ENCODE peak calls at places on chromosomes 1 and 21, in six cellular contexts. One of them, this sample, is unnamed.

GRCh38 chr1:207308451-207309190 is 12.9 kb upstream of the CD55 start:
- DNase-seq in GM23338: no peak
- DNase-seq in H9: no peak
- DNase-seq in esophagus squamous epithelium: no peak
- DNase-seq in omental fat pad: no peak
- DNase-seq in hepatocyte: no peak
- DNase-seq in this sample: no peak

GRCh38 chr1:209364716-209365115 is 218.8 kb upstream of the CAMK1G start:
- DNase-seq in GM23338: no peak
- DNase-seq in H9: no peak
- DNase-seq in esophagus squamous epithelium: no peak
- DNase-seq in omental fat pad: no peak
- DNase-seq in hepatocyte: no peak
- DNase-seq in this sample: no peak

GRCh38 chr21:46421756-46422555 is 36.7 kb upstream of the DIP2A start:
- DNase-seq in GM23338: no peak
- DNase-seq in H9: no peak
- DNase-seq in esophagus squamous epithelium: no peak
- DNase-seq in omental fat pad: no peak
- DNase-seq in hepatocyte: no peak
- DNase-seq in this sample: no peak

GRCh38 chr1:7388488-7389185 is 382.5 kb upstream of the VAMP3 start:
- DNase-seq in GM23338: no peak
- DNase-seq in H9: peak; percentile 28
- DNase-seq in esophagus squamous epithelium: no peak
- DNase-seq in omental fat pad: no peak
- DNase-seq in hepatocyte: no peak
- DNase-seq in this sample: no peak

GRCh38 chr1:168348146-168348709 is 67.6 kb downstream of the TBX19 start:
- DNase-seq in GM23338: peak; percentile 11
- DNase-seq in H9: no peak
- DNase-seq in esophagus squamous epithelium: no peak
- DNase-seq in omental fat pad: no peak
- DNase-seq in hepatocyte: no peak
- DNase-seq in this sample: no peak

GRCh38 chr1:41435570-41436178 is 48.8 kb downstream of the EDN2 start:
- DNase-seq in GM23338: peak; percentile 72
- DNase-seq in H9: peak; percentile 78
- DNase-seq in esophagus squamous epithelium: no peak
- DNase-seq in omental fat pad: no peak
- DNase-seq in hepatocyte: peak; percentile 71
- DNase-seq in this sample: peak; percentile 66

GRCh38 chr1:223771814-223772770 is 59.8 kb downstream of the CAPN2 start:
- DNase-seq in GM23338: peak; percentile 64
- DNase-seq in H9: peak; percentile 71
- DNase-seq in esophagus squamous epithelium: no peak
- DNase-seq in omental fat pad: peak; percentile 61
- DNase-seq in hepatocyte: peak; percentile 81
- DNase-seq in this sample: no peak

GRCh38 chr1:94274561-94274960 is 37.2 kb upstream of the ARHGAP29 start:
- DNase-seq in GM23338: no peak
- DNase-seq in H9: no peak
- DNase-seq in esophagus squamous epithelium: no peak
- DNase-seq in omental fat pad: no peak
- DNase-seq in hepatocyte: no peak
- DNase-seq in this sample: no peak

GRCh38 chr1:209241481-209241880 is 342.0 kb upstream of the CAMK1G start:
- DNase-seq in GM23338: no peak
- DNase-seq in H9: no peak
- DNase-seq in esophagus squamous epithelium: no peak
- DNase-seq in omental fat pad: no peak
- DNase-seq in hepatocyte: peak; percentile 27
- DNase-seq in this sample: no peak

GRCh38 chr1:27455166-27455811 is 34.7 kb downstream of the WASF2 start:
- DNase-seq in GM23338: no peak
- DNase-seq in H9: no peak
- DNase-seq in esophagus squamous epithelium: no peak
- DNase-seq in omental fat pad: no peak
- DNase-seq in hepatocyte: peak; percentile 38
- DNase-seq in this sample: no peak

GRCh38 chr1:150575518-150576366 is 3.7 kb downstream of the MCL1 start:
- DNase-seq in GM23338: peak; percentile 5
- DNase-seq in H9: no peak
- DNase-seq in esophagus squamous epithelium: no peak
- DNase-seq in omental fat pad: no peak
- DNase-seq in hepatocyte: peak; percentile 13
- DNase-seq in this sample: no peak

GRCh38 chr1:34642679-34643078 is 112.2 kb upstream of the GJB5 start:
- DNase-seq in GM23338: peak; percentile 62
- DNase-seq in H9: peak; percentile 54
- DNase-seq in esophagus squamous epithelium: no peak
- DNase-seq in omental fat pad: no peak
- DNase-seq in hepatocyte: no peak
- DNase-seq in this sample: no peak
- TF ChIP-seq CTCF in GM23338: peak; percentile 56
- TF ChIP-seq CTCF in H9: peak; percentile 71
- TF ChIP-seq CTCF in esophagus squamous epithelium: no peak
- TF ChIP-seq CTCF in omental fat pad: no peak
- TF ChIP-seq CTCF in hepatocyte: no peak
- TF ChIP-seq CTCF in this sample: peak; percentile 24

DNA sequence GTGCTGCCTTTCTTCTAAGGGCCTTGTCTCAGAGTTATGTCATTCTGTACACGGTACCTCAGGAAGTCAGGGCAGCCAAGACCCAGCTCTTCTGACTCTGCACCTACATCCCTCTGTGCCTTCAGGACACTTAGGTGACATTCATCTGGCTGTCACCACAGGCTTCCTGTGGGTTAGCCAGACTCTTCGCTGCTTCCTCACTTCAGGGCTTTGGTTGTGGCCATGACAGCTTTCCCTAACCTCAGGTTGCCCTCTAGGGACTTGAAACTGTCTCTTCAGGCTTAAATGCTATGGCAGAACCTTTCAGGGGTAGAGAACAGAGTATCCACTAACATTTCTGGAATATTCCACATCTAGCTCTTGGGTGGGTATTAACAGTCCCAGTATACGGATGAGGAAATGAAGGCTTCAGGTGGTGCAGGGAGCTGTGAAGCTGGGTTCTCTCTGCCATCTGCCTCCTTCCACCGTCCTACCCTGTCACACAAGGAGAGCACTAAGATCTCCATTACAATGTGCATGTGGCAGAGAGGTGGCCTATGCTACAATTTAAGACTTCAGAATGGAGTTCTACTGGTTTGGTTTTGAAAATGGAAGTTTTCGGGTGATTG is 9.9 kb downstream of the TSSK3 start:
- DNase-seq in GM23338: no peak
- DNase-seq in H9: no peak
- DNase-seq in esophagus squamous epithelium: no peak
- DNase-seq in omental fat pad: no peak
- DNase-seq in hepatocyte: no peak
- DNase-seq in this sample: no peak
- TF ChIP-seq CTCF in GM23338: no peak
- TF ChIP-seq CTCF in H9: peak; percentile 18
- TF ChIP-seq CTCF in esophagus squamous epithelium: no peak
- TF ChIP-seq CTCF in omental fat pad: no peak
- TF ChIP-seq CTCF in hepatocyte: no peak
- TF ChIP-seq CTCF in this sample: no peak

DNA sequence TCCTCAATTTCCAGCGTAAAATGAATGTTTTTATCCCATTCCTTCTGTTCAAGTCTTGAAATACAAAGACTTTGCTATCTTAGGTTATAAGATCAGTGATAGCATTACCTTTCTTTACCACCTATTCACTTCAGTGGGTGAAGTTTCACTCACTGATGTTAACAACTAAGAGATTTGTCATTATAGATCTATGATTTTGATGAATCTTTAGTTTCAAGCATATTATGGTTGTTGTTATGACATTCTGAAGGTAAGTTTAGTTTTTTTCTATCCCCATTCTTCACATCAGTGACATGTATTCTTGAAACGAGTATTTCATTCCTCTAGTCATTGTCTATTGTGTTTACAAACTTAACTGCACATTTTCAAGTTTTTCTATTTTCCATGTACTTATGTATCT is 182.5 kb downstream of the ATP6V1G3 start:
- DNase-seq in GM23338: no peak
- DNase-seq in H9: no peak
- DNase-seq in esophagus squamous epithelium: no peak
- DNase-seq in omental fat pad: no peak
- DNase-seq in hepatocyte: no peak
- DNase-seq in this sample: no peak
- TF ChIP-seq CTCF in GM23338: no peak
- TF ChIP-seq CTCF in H9: no peak
- TF ChIP-seq CTCF in esophagus squamous epithelium: no peak
- TF ChIP-seq CTCF in omental fat pad: no peak
- TF ChIP-seq CTCF in hepatocyte: no peak
- TF ChIP-seq CTCF in this sample: no peak

DNA sequence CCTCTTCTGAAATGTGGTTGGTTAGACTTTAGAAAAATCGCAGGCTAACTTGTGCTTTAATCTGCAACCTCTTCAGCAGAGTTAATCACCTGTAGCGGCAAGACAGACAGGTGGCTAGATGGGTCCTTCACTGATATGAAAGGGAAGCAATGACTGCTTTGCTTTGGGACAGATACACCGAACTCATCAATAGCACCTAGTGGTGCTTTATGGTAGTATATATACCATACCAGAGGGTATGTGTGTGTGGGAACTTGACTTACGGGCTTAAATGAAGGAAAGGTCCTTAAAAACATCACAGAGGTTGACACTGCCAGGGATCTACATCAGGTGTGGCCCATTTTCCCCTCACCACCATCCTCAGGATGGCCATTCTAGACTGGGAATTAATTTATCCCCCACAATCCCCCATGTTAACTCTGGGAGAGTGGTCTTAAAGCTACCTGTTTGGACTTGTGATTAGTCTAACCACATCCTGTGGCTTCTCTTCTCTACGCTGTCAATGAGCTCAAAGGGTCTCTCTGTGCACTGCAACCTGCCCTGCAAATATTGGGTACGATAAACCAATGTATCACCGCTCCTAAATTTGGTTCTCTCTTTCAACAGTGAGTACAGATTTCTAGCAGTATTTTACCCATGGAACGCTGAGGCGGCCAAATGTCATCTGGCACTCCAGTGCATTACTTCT is 162.7 kb downstream of the SIPA1L2 start:
- DNase-seq in GM23338: peak; percentile 36
- DNase-seq in H9: no peak
- DNase-seq in esophagus squamous epithelium: no peak
- DNase-seq in omental fat pad: no peak
- DNase-seq in hepatocyte: no peak
- DNase-seq in this sample: no peak
- TF ChIP-seq CTCF in GM23338: peak; percentile 34
- TF ChIP-seq CTCF in H9: peak; percentile 44
- TF ChIP-seq CTCF in esophagus squamous epithelium: no peak
- TF ChIP-seq CTCF in omental fat pad: no peak
- TF ChIP-seq CTCF in hepatocyte: no peak
- TF ChIP-seq CTCF in this sample: no peak

GRCh38 chr1:20596106-20596505 is 7.2 kb downstream of the CDA start:
- DNase-seq in GM23338: no peak
- DNase-seq in H9: no peak
- DNase-seq in esophagus squamous epithelium: no peak
- DNase-seq in omental fat pad: no peak
- DNase-seq in hepatocyte: no peak
- DNase-seq in this sample: no peak
- TF ChIP-seq CTCF in GM23338: no peak
- TF ChIP-seq CTCF in H9: no peak
- TF ChIP-seq CTCF in esophagus squamous epithelium: no peak
- TF ChIP-seq CTCF in omental fat pad: no peak
- TF ChIP-seq CTCF in hepatocyte: no peak
- TF ChIP-seq CTCF in this sample: no peak

DNA sequence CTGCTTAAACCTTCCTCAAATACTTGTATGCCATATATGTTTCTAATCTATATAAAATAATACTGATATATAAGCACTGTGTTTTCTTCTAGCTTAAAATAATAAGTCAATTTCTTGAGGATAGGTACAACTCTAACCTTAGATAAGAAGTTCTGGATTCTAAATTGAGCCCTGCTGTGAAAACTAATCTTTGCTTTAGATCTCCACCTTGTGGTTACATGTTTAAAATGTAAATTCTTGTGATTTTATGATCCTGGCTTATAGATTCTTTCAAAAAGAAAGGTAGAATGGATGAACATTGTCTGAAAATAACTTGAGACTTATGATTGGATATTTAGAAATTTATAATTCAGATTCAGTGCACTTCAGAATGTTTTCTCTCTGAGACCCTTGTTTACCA is 38.9 kb upstream of the HMCN1 start:
- DNase-seq in GM23338: peak; percentile 20
- DNase-seq in H9: no peak
- DNase-seq in esophagus squamous epithelium: no peak
- DNase-seq in omental fat pad: no peak
- DNase-seq in hepatocyte: no peak
- DNase-seq in this sample: no peak
- TF ChIP-seq CTCF in GM23338: peak; percentile 45
- TF ChIP-seq CTCF in H9: peak; percentile 29
- TF ChIP-seq CTCF in esophagus squamous epithelium: no peak
- TF ChIP-seq CTCF in omental fat pad: no peak
- TF ChIP-seq CTCF in hepatocyte: peak; percentile 36
- TF ChIP-seq CTCF in this sample: no peak